ENCODE peak calls at places on chromosomes 13 and 19, in seven cellular contexts. One of them, this sample, is unnamed.

GRCh38 chr13:111511805-111512504 is 191.5 kb downstream of the TEX29 start:
- DNase-seq in AG04449: no peak
- DNase-seq in tibial artery: no peak
- DNase-seq in cardiac muscle cell: no peak
- DNase-seq in fibroblast of mammary gland: no peak
- DNase-seq in endothelial cell: no peak
- DNase-seq in astrocyte of the cerebellum: no peak
- DNase-seq in this sample: peak; percentile 40

GRCh38 chr13:27635256-27635655 is 13.6 kb downstream of the POLR1D start:
- DNase-seq in tibial artery: no peak
- DNase-seq in astrocyte of the cerebellum: no peak
- DNase-seq in fibroblast of mammary gland: no peak
- DNase-seq in cardiac muscle cell: no peak
- DNase-seq in AG04449: no peak
- DNase-seq in endothelial cell: no peak
- DNase-seq in this sample: no peak

GRCh38 chr13:69720278-69720983 is 387.2 kb upstream of the ATXN8OS start:
- DNase-seq in fibroblast of mammary gland: no peak
- DNase-seq in AG04449: no peak
- DNase-seq in endothelial cell: no peak
- DNase-seq in astrocyte of the cerebellum: no peak
- DNase-seq in cardiac muscle cell: no peak
- DNase-seq in tibial artery: no peak
- DNase-seq in this sample: peak; percentile 31

GRCh38 chr19:2607712-2608601 is 94.5 kb downstream of the GNG7 start:
- DNase-seq in cardiac muscle cell: no peak
- DNase-seq in AG04449: no peak
- DNase-seq in fibroblast of mammary gland: no peak
- DNase-seq in endothelial cell: no peak
- DNase-seq in astrocyte of the cerebellum: no peak
- DNase-seq in tibial artery: no peak
- DNase-seq in this sample: no peak

GRCh38 chr13:23969672-23970071 is 72.4 kb upstream of the C1QTNF9B start:
- DNase-seq in astrocyte of the cerebellum: no peak
- DNase-seq in tibial artery: no peak
- DNase-seq in AG04449: no peak
- DNase-seq in cardiac muscle cell: peak; percentile 46
- DNase-seq in fibroblast of mammary gland: no peak
- DNase-seq in endothelial cell: no peak
- DNase-seq in this sample: no peak

GRCh38 chr19:1933942-1934341 is 7.0 kb upstream of the CSNK1G2 start:
- DNase-seq in cardiac muscle cell: no peak
- DNase-seq in fibroblast of mammary gland: no peak
- DNase-seq in astrocyte of the cerebellum: no peak
- DNase-seq in tibial artery: no peak
- DNase-seq in AG04449: no peak
- DNase-seq in endothelial cell: no peak
- DNase-seq in this sample: no peak

GRCh38 chr19:14835011-14835410 is at the start of the genes OR7A5 and OR7C1:
- DNase-seq in tibial artery: no peak
- DNase-seq in fibroblast of mammary gland: peak; percentile 63
- DNase-seq in cardiac muscle cell: no peak
- DNase-seq in endothelial cell: no peak
- DNase-seq in AG04449: no peak
- DNase-seq in astrocyte of the cerebellum: no peak
- DNase-seq in this sample: no peak

GRCh38 chr19:16604615-16605014 is 23.4 kb downstream of the MED26 start:
- DNase-seq in fibroblast of mammary gland: no peak
- DNase-seq in cardiac muscle cell: no peak
- DNase-seq in AG04449: no peak
- DNase-seq in astrocyte of the cerebellum: no peak
- DNase-seq in tibial artery: no peak
- DNase-seq in endothelial cell: no peak
- DNase-seq in this sample: no peak

GRCh38 chr13:98454389-98454881 is 122.5 kb downstream of the STK24 start:
- DNase-seq in AG04449: peak; percentile 76
- DNase-seq in endothelial cell: no peak
- DNase-seq in tibial artery: peak; percentile 84
- DNase-seq in astrocyte of the cerebellum: peak; percentile 86
- DNase-seq in fibroblast of mammary gland: peak; percentile 94
- DNase-seq in cardiac muscle cell: peak; percentile 20
- DNase-seq in this sample: no peak

GRCh38 chr13:114048463-114048862 is 74.6 kb upstream of the C13orf46 start:
- DNase-seq in endothelial cell: no peak
- DNase-seq in astrocyte of the cerebellum: no peak
- DNase-seq in fibroblast of mammary gland: no peak
- DNase-seq in cardiac muscle cell: no peak
- DNase-seq in AG04449: no peak
- DNase-seq in tibial artery: no peak
- DNase-seq in this sample: peak; percentile 60

GRCh38 chr13:111555906-111556305 is 235.5 kb downstream of the TEX29 start:
- DNase-seq in endothelial cell: no peak
- DNase-seq in cardiac muscle cell: no peak
- DNase-seq in fibroblast of mammary gland: no peak
- DNase-seq in tibial artery: no peak
- DNase-seq in astrocyte of the cerebellum: no peak
- DNase-seq in AG04449: no peak
- DNase-seq in this sample: no peak

GRCh38 chr19:48680436-48681126 is 7.8 kb upstream of the NTN5 start:
- DNase-seq in AG04449: no peak
- DNase-seq in cardiac muscle cell: no peak
- DNase-seq in tibial artery: no peak
- DNase-seq in endothelial cell: no peak
- DNase-seq in astrocyte of the cerebellum: no peak
- DNase-seq in fibroblast of mammary gland: no peak
- DNase-seq in this sample: no peak

GRCh38 chr13:112785419-112785856 is 95.6 kb downstream of the ATP11A start:
- DNase-seq in endothelial cell: no peak
- DNase-seq in fibroblast of mammary gland: no peak
- DNase-seq in astrocyte of the cerebellum: no peak
- DNase-seq in AG04449: no peak
- DNase-seq in tibial artery: no peak
- DNase-seq in cardiac muscle cell: no peak
- DNase-seq in this sample: peak; percentile 31

GRCh38 chr19:28504727-28505126 is 708.2 kb downstream of the UQCRFS1 start:
- DNase-seq in fibroblast of mammary gland: no peak
- DNase-seq in endothelial cell: no peak
- DNase-seq in AG04449: no peak
- DNase-seq in astrocyte of the cerebellum: no peak
- DNase-seq in tibial artery: no peak
- DNase-seq in cardiac muscle cell: no peak
- DNase-seq in this sample: no peak

GRCh38 chr13:23384111-23384510 is 49.4 kb downstream of the SACS start:
- DNase-seq in cardiac muscle cell: no peak
- DNase-seq in AG04449: peak; percentile 57
- DNase-seq in fibroblast of mammary gland: peak; percentile 72
- DNase-seq in tibial artery: no peak
- DNase-seq in endothelial cell: no peak
- DNase-seq in astrocyte of the cerebellum: no peak
- DNase-seq in this sample: no peak

GRCh38 chr19:10113964-10114650 is 2.6 kb downstream of the P2RY11 start:
- DNase-seq in cardiac muscle cell: no peak
- DNase-seq in AG04449: no peak
- DNase-seq in astrocyte of the cerebellum: no peak
- DNase-seq in tibial artery: no peak
- DNase-seq in fibroblast of mammary gland: no peak
- DNase-seq in endothelial cell: no peak
- DNase-seq in this sample: no peak

GRCh38 chr13:113562085-113562749 is 22.3 kb upstream of the TFDP1 start:
- DNase-seq in AG04449: peak; percentile 23
- DNase-seq in endothelial cell: peak; percentile 82
- DNase-seq in tibial artery: peak; percentile 70
- DNase-seq in fibroblast of mammary gland: peak; percentile 74
- DNase-seq in cardiac muscle cell: peak; percentile 84
- DNase-seq in astrocyte of the cerebellum: peak; percentile 70
- DNase-seq in this sample: no peak

GRCh38 chr19:772730-773436 is 22.0 kb downstream of the MISP start:
- DNase-seq in cardiac muscle cell: peak; percentile 28
- DNase-seq in fibroblast of mammary gland: no peak
- DNase-seq in endothelial cell: peak; percentile 35
- DNase-seq in tibial artery: no peak
- DNase-seq in astrocyte of the cerebellum: no peak
- DNase-seq in AG04449: no peak
- DNase-seq in this sample: no peak

DNA sequence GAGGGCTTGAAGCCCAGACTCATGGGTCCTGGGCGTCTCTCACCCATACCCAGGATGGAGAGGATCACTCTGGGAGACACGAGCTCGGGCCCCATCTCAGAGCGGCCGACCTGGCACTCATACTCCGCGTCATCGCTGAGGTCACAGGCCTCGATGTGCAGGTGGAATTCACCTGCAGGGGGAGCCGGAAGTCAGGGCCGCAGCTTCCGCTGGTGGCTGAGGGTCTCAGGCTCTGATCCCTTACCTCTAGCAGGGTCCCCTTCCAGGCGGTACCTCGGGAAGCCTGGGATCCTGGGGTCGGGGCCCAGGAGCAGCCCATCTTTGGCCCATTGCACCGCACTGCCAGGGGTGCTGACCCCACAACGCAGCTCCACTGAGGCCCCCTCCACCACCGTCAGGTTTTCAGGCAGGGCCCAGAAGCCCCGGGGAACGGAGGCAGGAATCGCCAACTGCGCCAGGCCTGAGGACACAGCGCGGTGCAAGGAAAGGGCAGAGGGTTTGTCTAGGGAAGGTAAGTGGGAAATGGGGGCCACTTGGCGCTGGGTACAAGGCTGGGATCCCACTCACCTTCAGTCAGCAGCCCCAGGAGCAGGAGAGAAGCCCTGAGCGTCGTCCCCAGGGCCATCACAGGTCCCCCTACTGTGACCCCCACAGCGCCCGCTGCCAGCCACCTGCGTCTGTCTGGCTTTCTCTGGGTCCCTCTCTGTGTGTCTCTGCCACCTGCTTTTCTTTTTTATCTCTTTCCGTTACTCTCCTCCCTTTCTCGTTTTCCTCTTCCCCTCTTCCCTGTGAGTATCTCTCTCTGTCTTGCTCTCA is 883 bp downstream of the NPHS1 start:
- DNase-seq in tibial artery: no peak
- DNase-seq in astrocyte of the cerebellum: no peak
- DNase-seq in endothelial cell: no peak
- DNase-seq in AG04449: no peak
- DNase-seq in fibroblast of mammary gland: no peak
- DNase-seq in cardiac muscle cell: peak; percentile 56
- DNase-seq in this sample: no peak
- TF ChIP-seq CTCF in tibial artery: no peak
- TF ChIP-seq CTCF in astrocyte of the cerebellum: peak; percentile 23
- TF ChIP-seq CTCF in endothelial cell: no peak
- TF ChIP-seq CTCF in AG04449: no peak
- TF ChIP-seq CTCF in fibroblast of mammary gland: no peak
- TF ChIP-seq CTCF in cardiac muscle cell: peak; percentile 2
- TF ChIP-seq CTCF in this sample: no peak

DNA sequence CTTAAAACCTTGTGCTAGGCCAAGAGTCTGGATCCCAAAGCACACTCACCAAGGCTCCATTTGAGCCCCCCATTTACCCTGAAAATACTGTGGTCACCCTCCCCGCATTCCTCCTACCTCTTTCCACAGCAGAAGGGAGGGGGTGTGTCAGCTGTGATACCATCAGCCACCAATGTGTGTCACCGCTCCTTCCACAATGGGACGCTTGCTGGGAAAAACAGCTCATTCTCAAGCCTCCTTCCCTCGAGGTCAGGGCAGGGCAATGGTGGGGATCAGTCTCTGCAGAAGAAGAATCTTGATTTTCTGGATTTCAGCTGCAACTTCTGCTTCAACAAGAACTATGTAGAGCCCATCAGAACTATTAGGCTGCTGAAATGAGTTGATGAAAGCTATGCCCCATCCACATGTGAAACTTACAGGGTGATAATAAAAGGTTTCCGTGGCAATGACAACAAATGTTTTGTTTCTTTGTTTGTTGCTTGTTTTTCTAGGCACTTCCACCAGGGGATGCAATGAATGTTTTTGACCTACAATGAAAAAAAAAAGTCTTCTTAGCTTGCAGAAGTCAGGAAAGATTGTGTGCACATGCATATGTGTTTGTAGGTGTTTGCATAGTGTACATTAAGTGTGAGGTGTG is 26.4 kb upstream of the ZNF507 start:
- DNase-seq in AG04449: no peak
- DNase-seq in cardiac muscle cell: peak; percentile 42
- DNase-seq in endothelial cell: peak; percentile 53
- DNase-seq in fibroblast of mammary gland: no peak
- DNase-seq in tibial artery: no peak
- DNase-seq in astrocyte of the cerebellum: no peak
- DNase-seq in this sample: peak; percentile 23
- TF ChIP-seq CTCF in AG04449: peak; percentile 15
- TF ChIP-seq CTCF in cardiac muscle cell: peak; percentile 2
- TF ChIP-seq CTCF in endothelial cell: no peak
- TF ChIP-seq CTCF in fibroblast of mammary gland: peak; percentile 21
- TF ChIP-seq CTCF in tibial artery: no peak
- TF ChIP-seq CTCF in astrocyte of the cerebellum: no peak
- TF ChIP-seq CTCF in this sample: no peak

GRCh38 chr13:46926856-46927625 is 30.2 kb upstream of the HTR2A start:
- DNase-seq in fibroblast of mammary gland: peak; percentile 57
- DNase-seq in AG04449: no peak
- DNase-seq in cardiac muscle cell: no peak
- DNase-seq in endothelial cell: no peak
- DNase-seq in astrocyte of the cerebellum: no peak
- DNase-seq in tibial artery: no peak
- DNase-seq in this sample: no peak
- TF ChIP-seq CTCF in fibroblast of mammary gland: no peak
- TF ChIP-seq CTCF in AG04449: no peak
- TF ChIP-seq CTCF in cardiac muscle cell: no peak
- TF ChIP-seq CTCF in endothelial cell: no peak
- TF ChIP-seq CTCF in astrocyte of the cerebellum: no peak
- TF ChIP-seq CTCF in tibial artery: no peak
- TF ChIP-seq CTCF in this sample: no peak

GRCh38 chr19:4371209-4371897 is 28.0 kb downstream of the MPND start:
- DNase-seq in fibroblast of mammary gland: no peak
- DNase-seq in cardiac muscle cell: no peak
- DNase-seq in tibial artery: peak; percentile 60
- DNase-seq in AG04449: no peak
- DNase-seq in astrocyte of the cerebellum: no peak
- DNase-seq in endothelial cell: no peak
- DNase-seq in this sample: no peak

GRCh38 chr19:4369109-4369887 is 25.9 kb downstream of the MPND start:
- DNase-seq in AG04449: no peak
- DNase-seq in astrocyte of the cerebellum: no peak
- DNase-seq in cardiac muscle cell: no peak
- DNase-seq in tibial artery: peak; percentile 69
- DNase-seq in fibroblast of mammary gland: peak; percentile 47
- DNase-seq in endothelial cell: no peak
- DNase-seq in this sample: peak; percentile 89

GRCh38 chr19:4368128-4368820 is 24.9 kb downstream of the MPND start:
- DNase-seq in fibroblast of mammary gland: peak; percentile 27
- DNase-seq in tibial artery: peak; percentile 62
- DNase-seq in cardiac muscle cell: no peak
- DNase-seq in AG04449: no peak
- DNase-seq in astrocyte of the cerebellum: no peak
- DNase-seq in endothelial cell: no peak
- DNase-seq in this sample: no peak

GRCh38 chr19:4370418-4371041 is 27.2 kb downstream of the MPND start:
- DNase-seq in tibial artery: peak; percentile 64
- DNase-seq in astrocyte of the cerebellum: no peak
- DNase-seq in AG04449: no peak
- DNase-seq in fibroblast of mammary gland: no peak
- DNase-seq in endothelial cell: no peak
- DNase-seq in cardiac muscle cell: no peak
- DNase-seq in this sample: no peak

DNA sequence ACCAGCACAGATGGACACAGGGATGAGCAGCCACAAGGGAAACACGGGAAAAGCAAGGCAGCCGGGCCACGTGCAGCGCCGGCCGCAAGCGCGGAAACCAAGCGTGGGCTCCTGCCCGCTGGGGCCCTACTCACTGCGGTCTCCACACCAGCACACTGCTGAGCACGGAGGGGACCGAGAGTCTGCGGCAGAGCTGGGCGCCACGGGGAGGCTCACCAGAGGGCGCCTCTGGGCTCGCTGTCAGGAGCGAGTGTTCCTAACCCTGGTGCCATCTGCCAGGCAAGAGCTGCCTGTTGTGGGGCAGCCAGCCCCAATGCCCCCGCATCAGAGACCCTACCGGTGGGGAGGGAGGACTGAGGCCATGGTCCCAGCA is 26.5 kb downstream of the MPND start:
- DNase-seq in fibroblast of mammary gland: peak; percentile 59
- DNase-seq in cardiac muscle cell: peak; percentile 55
- DNase-seq in AG04449: no peak
- DNase-seq in tibial artery: peak; percentile 68
- DNase-seq in endothelial cell: peak; percentile 56
- DNase-seq in astrocyte of the cerebellum: no peak
- DNase-seq in this sample: peak; percentile 84
- TF ChIP-seq CTCF in fibroblast of mammary gland: peak; percentile 44
- TF ChIP-seq CTCF in cardiac muscle cell: peak; percentile 29
- TF ChIP-seq CTCF in AG04449: peak; percentile 62
- TF ChIP-seq CTCF in tibial artery: no peak
- TF ChIP-seq CTCF in endothelial cell: no peak
- TF ChIP-seq CTCF in astrocyte of the cerebellum: peak; percentile 31
- TF ChIP-seq CTCF in this sample: peak; percentile 25